ENCODE peak calls at places on chromosomes 13 and 19, in four cellular contexts. T is esophagus muscularis mucosa; S is cardiac muscle cell; C is effector memory CD4-positive, alpha-beta T cell. R is an unnamed sample.

GRCh38 chr13:36814465-36814864 is 4.6 kb upstream of the RFXAP start:
- DNase-seq in T (no peak), S (peak; percentile 57), C (no peak), R (no peak)

GRCh38 chr13:52159159-52159982 is at the start of gene NEK3:
- DNase-seq in T (peak; percentile 92), S (peak; percentile 68), C (peak; percentile 37), R (peak; percentile 34)

GRCh38 chr19:20238025-20238623 is 71.1 kb downstream of the ZNF486 start:
- DNase-seq in T (peak; percentile 96), S (peak; percentile 93), C (peak; percentile 80), R (peak; percentile 72)

GRCh38 chr19:56076413-56076998 is 44.6 kb downstream of the ZNF787 start:
- DNase-seq in T (no peak), S (peak; percentile 71), C (peak; percentile 12), R (peak; percentile 35)

GRCh38 chr13:33375421-33375820 is 89.9 kb upstream of the STARD13 start:
- DNase-seq in T (no peak), S (no peak), C (no peak), R (no peak)

GRCh38 chr19:5953034-5953589 is 24.8 kb downstream of the RANBP3 start:
- DNase-seq in T (no peak), S (no peak), C (no peak), R (no peak)

GRCh38 chr13:85498774-85499173 is 300.4 kb downstream of the SLITRK6 start:
- DNase-seq in T (no peak), S (no peak), C (no peak), R (no peak)

GRCh38 chr19:55179570-55180484 is at the start of gene SYT5:
- DNase-seq in T (no peak), S (peak; percentile 42), C (peak; percentile 27), R (peak; percentile 30)

GRCh38 chr19:54282706-54283105 is 1.8 kb upstream of the LILRB2 start:
- DNase-seq in T (no peak), S (no peak), C (no peak), R (no peak)

GRCh38 chr13:60590775-60591174 is 193.8 kb downstream of the TDRD3 start:
- DNase-seq in T (no peak), S (no peak), C (no peak), R (no peak)

GRCh38 chr19:12260861-12261260 is 33.8 kb downstream of the ZNF44 start:
- DNase-seq in T (no peak), S (no peak), C (no peak), R (no peak)

GRCh38 chr19:55667958-55668357 is 7.1 kb upstream of the EPN1 start:
- DNase-seq in T (no peak), S (no peak), C (no peak), R (no peak)

GRCh38 chr19:10454267-10454666 is 33.9 kb downstream of the PDE4A start:
- DNase-seq in T (no peak), S (peak; percentile 20), C (no peak), R (no peak)

GRCh38 chr13:31968473-31968872 is 63.1 kb upstream of the FRY start:
- DNase-seq in T (no peak), S (peak; percentile 47), C (no peak), R (no peak)

GRCh38 chr13:27036236-27036981 is 135.2 kb downstream of the USP12 start:
- DNase-seq in T (no peak), S (peak; percentile 11), C (no peak), R (no peak)

GRCh38 chr13:27792393-27793218 is at the start of gene GSX1:
- DNase-seq in T (no peak), S (peak; percentile 85), C (peak; percentile 6), R (no peak)

GRCh38 chr19:35828694-35829301 is 16.2 kb upstream of the PRODH2 start:
- DNase-seq in T (no peak), S (peak; percentile 77), C (peak; percentile 16), R (peak; percentile 44)

GRCh38 chr19:19372656-19373416 is 32.6 kb upstream of the GATAD2A start:
- DNase-seq in T (no peak), S (peak; percentile 61), C (peak; percentile 23), R (peak; percentile 83)

GRCh38 chr13:64697226-64697625 is 2532.9 kb downstream of the PCDH9 start:
- DNase-seq in T (no peak), S (peak; percentile 51), C (no peak), R (no peak)

GRCh38 chr13:28248080-28248479 is 109.7 kb downstream of the PAN3 start:
- DNase-seq in T (no peak), S (no peak), C (no peak), R (no peak)

GRCh38 chr19:5903502-5904301 is at the start of gene NDUFA11:
- DNase-seq in T (peak; percentile 100), S (peak; percentile 98), C (peak; percentile 96), R (peak; percentile 99)

GRCh38 chr19:44848805-44849457 is 2.8 kb downstream of the NECTIN2 start:
- DNase-seq in T (no peak), S (no peak), C (no peak), R (no peak)

GRCh38 chr13:25345555-25345954 is 26.2 kb upstream of the ATP8A2 start:
- DNase-seq in T (no peak), S (no peak), C (no peak), R (no peak)
- H3K4me1 ChIP-seq in T (no peaks in the 10 kb centered on the region), S (peaks cover 5% of the 10 kb centered on the region), C (no peaks in the 10 kb centered on the region), R (no peaks in the 10 kb centered on the region)

DNA sequence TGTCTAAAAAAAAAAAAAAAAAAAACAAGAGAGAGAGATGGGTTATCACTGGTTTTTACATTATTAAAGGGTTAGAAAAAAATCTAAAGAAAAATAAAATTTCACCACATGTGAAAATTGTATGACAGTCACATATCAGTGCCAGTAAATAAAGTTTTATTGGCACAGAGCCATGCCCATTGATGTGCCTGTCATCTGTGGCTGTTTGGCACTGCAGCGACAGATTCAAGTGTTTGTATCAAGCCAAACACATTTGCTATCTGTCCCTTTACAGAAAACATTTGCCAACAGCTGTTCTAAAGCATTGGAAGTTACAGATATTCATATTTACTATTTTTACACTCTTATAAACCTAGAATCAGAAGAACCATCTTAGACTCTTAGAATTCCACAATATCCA is 16.3 kb downstream of the FCHO1 start:
- DNase-seq in T (no peak), S (no peak), C (no peak), R (no peak)
- H3K4me1 ChIP-seq in T (peaks cover 9% of the 10 kb centered on the region), S (no peaks in the 10 kb centered on the region), C (no peaks in the 10 kb centered on the region), R (no peaks in the 10 kb centered on the region)

GRCh38 chr19:660793-661426 is 2.1 kb downstream of the RNF126 start:
- DNase-seq in T (no peak), S (no peak), C (no peak), R (no peak)
- H3K4me1 ChIP-seq in T (peaks cover 89% of the 10 kb centered on the region), S (peaks cover 8% of the 10 kb centered on the region), C (peaks cover 56% of the 10 kb centered on the region), R (peaks cover 19% of the 10 kb centered on the region)

DNA sequence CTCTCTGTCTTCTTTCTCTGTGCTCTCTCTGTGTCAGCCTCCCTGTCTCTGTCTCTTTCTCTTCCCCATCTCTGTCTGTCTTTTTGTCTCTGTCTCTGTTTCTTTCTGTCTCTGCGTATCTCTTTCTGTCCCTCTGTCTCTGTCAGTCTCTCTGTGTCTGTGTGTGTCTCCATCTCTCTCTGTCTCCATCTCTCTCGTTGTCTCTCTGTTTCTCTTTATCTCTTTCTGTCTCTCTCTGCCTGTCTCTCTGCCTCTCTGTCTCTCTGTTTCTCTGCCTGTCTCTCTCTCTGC is 15.6 kb upstream of the TCF3 start:
- DNase-seq in T (no peak), S (no peak), C (no peak), R (no peak)
- H3K4me1 ChIP-seq in T (peaks cover 28% of the 10 kb centered on the region), S (peaks cover 12% of the 10 kb centered on the region), C (peaks cover 16% of the 10 kb centered on the region), R (peaks cover 20% of the 10 kb centered on the region)

DNA sequence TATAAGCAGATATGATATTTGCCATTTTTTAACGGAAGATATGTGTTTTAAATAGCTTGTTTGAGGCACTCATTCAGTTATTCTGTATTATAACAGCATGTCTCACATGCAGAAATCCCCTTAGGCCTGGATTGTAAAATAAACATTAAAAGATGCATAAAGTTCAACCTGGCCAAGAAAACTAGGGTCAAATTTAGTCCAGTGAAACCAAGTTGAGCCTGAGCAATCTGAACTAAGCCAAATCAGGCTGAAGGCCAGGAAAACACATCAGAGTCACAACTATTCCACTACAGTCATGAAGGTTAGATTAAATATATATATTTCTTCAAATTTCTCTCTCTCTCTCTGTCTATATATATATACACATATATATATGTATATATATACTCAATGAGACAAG is 504.8 kb downstream of the SLITRK1 start:
- DNase-seq in T (no peak), S (peak; percentile 16), C (no peak), R (no peak)
- H3K4me1 ChIP-seq in T (peaks cover 4% of the 10 kb centered on the region), S (no peaks in the 10 kb centered on the region), C (no peaks in the 10 kb centered on the region), R (no peaks in the 10 kb centered on the region)

DNA sequence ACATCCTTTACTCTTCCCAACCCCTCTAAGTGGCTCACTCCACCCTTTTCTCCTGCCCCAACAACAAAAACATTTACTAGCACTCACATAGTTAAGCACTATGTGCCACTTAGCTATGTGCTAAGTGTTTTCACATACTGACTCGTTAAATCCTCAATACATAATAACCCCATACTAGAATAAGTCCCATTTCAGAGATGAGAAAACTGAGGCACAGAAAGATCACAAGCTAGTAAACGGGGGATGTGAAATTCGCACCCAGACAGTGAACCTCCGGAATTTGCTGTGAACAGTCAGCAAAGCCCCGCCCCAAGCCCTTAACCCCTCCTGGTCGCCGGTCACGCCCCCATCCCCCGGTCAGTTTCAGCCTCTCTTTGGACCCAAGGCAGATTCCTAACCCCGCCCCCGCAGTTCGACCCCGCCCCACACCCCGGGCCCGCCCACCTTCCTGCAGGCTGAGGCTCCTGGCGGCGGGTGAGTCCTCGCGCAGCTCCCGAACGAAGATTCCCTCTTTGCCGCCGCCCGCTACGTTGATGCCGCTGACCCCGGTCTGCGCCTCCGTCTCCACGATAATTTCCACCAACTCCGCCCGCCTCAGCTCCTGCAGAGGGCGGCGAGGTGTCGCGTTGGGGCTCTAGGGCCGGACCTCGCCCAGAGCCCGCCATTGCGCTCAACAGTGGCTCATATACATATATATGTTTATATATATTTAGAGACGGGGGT is 9.8 kb downstream of the PRX start:
- DNase-seq in T (peak; percentile 98), S (peak; percentile 96), C (peak; percentile 75), R (peak; percentile 89)
- H3K4me1 ChIP-seq in T (peaks cover 26% of the 10 kb centered on the region), S (no peaks in the 10 kb centered on the region), C (peaks cover 4% of the 10 kb centered on the region), R (peaks cover 4% of the 10 kb centered on the region)

GRCh38 chr19:1507763-1508506 is 4.9 kb downstream of the ADAMTSL5 start:
- DNase-seq in T (peak; percentile 98), S (peak; percentile 97), C (peak; percentile 86), R (peak; percentile 73)
- H3K4me1 ChIP-seq in T (peaks cover 53% of the 10 kb centered on the region), S (no peaks in the 10 kb centered on the region), C (peaks cover 7% of the 10 kb centered on the region), R (peaks cover 2% of the 10 kb centered on the region)

DNA sequence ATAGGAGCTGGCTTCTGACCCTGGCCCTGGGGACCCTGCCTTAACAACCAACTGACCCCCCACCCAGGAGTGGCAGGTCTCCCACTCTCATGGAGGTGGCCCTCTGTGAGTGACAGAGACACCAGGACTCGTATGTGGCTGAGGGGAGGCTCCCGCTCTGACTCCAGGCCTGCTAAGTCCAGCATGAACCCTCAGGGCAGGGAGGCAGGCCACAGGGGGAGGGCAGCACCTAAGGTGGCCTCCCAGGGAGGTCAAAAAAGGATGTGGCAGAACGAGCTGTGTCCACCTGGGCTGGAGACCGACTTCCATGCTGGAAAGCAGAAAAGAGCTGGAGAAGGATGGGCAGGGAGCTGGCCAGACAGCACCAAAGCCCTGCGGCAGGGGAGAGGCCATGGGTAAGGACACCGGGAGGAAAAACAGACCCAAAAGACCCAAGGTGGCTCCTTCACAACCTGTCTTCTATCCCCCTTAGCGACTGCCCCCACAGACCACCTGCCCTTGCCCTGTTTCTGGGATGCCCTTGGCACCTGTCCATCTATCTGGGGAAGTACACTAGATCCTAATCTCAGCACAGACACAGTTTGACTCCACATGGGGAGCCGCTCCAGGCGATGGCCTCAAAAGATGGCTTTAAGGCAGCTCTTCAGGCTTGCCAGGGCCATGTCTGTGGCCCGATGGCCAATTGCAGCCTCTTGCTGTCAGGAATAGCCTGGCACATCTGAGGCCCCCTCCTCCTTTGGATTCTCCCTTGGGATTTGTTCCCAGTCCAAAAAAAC is 10.5 kb upstream of the SLC35E1 start:
- DNase-seq in T (no peak), S (no peak), C (no peak), R (no peak)
- H3K4me1 ChIP-seq in T (peaks cover 88% of the 10 kb centered on the region), S (peaks cover 49% of the 10 kb centered on the region), C (peaks cover 52% of the 10 kb centered on the region), R (peaks cover 33% of the 10 kb centered on the region)

GRCh38 chr19:7447648-7448047 is 41.2 kb downstream of the PEX11G start:
- DNase-seq in T (no peak), S (no peak), C (no peak), R (no peak)
- H3K4me1 ChIP-seq in T (no peaks in the 10 kb centered on the region), S (no peaks in the 10 kb centered on the region), C (no peaks in the 10 kb centered on the region), R (no peaks in the 10 kb centered on the region)

R was measured in MM.1S.